ENCODE peak calls at places on chromosomes 3 and 15, in ten cellular contexts. K is HT1080; V is GM12865; T is stimulated activated CD4-positive, alpha-beta T cell treated with anti-CD3 and anti-CD28 coated beads, Interleukin-15, amount 100 ng/mL, for 24 hours; Z is NCI-H1105 treated with DMSO at 0.1 percent for 48 hours; O is activated T-cell treated with anti-CD3 and anti-CD28 coated beads, Interleukin-2, amount 50 U/mL, for 1 hour; M is T-helper 22 cell; Q is amniotic epithelial cell; H is GM18507; G is activated naive CD8-positive, alpha-beta T cell treated with anti-CD3 and anti-CD28 coated beads, Interleukin-2, amount 50 U/mL, for 24 hours. X is an unnamed sample.

GRCh38 chr3:7565574-7565973 is 704.7 kb downstream of the GRM7 start:
- DNase-seq in H (no peak), Q (no peak), K (no peak), V (no peak), O (no peak), T (no peak), Z (no peak), M (no peak), G (no peak), X (no peak)

GRCh38 chr3:184592411-184593200 is 31.0 kb downstream of the EPHB3 start:
- DNase-seq in G (no peak), K (no peak), V (no peak), H (no peak), M (no peak), Q (no peak), T (no peak), Z (no peak), O (no peak), X (no peak)

GRCh38 chr3:197847866-197848401 is 56.9 kb downstream of the LRCH3 start:
- DNase-seq in G (no peak), M (no peak), O (no peak), H (peak), V (peak), Q (peak), K (no peak), T (peak), Z (no peak), X (peak)

GRCh38 chr3:123683146-123683545 is 98.3 kb upstream of the HACD2 start:
- DNase-seq in O (no peak), V (no peak), Q (no peak), M (no peak), H (no peak), G (no peak), K (no peak), T (no peak), Z (no peak), X (no peak)

GRCh38 chr15:85741662-85742061 is 53.1 kb downstream of the KLHL25 start:
- DNase-seq in Q (no peak), M (no peak), K (no peak), G (no peak), T (no peak), H (no peak), O (no peak), V (no peak), Z (no peak), X (no peak)

GRCh38 chr3:20769430-20769829 is 583.4 kb upstream of the SGO1 start:
- DNase-seq in Q (no peak), Z (no peak), M (no peak), O (no peak), V (no peak), H (no peak), K (no peak), G (no peak), T (no peak), X (no peak)

GRCh38 chr3:136070334-136070733 is 104.8 kb downstream of the PPP2R3A start:
- DNase-seq in V (no peak), H (no peak), Q (peak), M (no peak), T (no peak), K (peak), G (no peak), O (no peak), Z (no peak), X (no peak)

GRCh38 chr3:188066141-188066540 is 87.8 kb upstream of the LPP start:
- DNase-seq in H (no peak), T (no peak), V (no peak), G (no peak), M (no peak), K (no peak), Q (no peak), Z (no peak), O (no peak), X (no peak)

GRCh38 chr3:47850062-47850802 is 47.3 kb downstream of the DHX30 start:
- DNase-seq in Z (no peak), V (peak), K (peak), T (no peak), Q (peak), G (no peak), M (no peak), H (no peak), O (no peak), X (no peak)

GRCh38 chr3:57803647-57804081 is 47.6 kb downstream of the SLMAP start:
- DNase-seq in H (no peak), Q (peak), V (no peak), M (no peak), T (no peak), O (no peak), K (peak), G (no peak), Z (no peak), X (no peak)

GRCh38 chr3:194312743-194313281 is 38.3 kb downstream of the CPN2 start:
- DNase-seq in G (no peak), T (no peak), Z (peak), M (no peak), H (no peak), V (no peak), K (peak), O (peak), Q (peak), X (peak)

GRCh38 chr3:58173029-58173669 is 37.6 kb downstream of the DNASE1L3 start:
- DNase-seq in G (no peak), Z (no peak), K (no peak), T (no peak), V (no peak), O (no peak), H (no peak), Q (no peak), M (no peak), X (peak)

GRCh38 chr3:66066963-66067617 is 28.4 kb upstream of the MAGI1 start:
- DNase-seq in M (no peak), Z (peak), H (no peak), G (no peak), V (no peak), Q (no peak), T (no peak), O (no peak), K (no peak), X (peak)

GRCh38 chr3:113232367-113232766 is 21.0 kb downstream of the BOC start:
- DNase-seq in G (no peak), Q (no peak), M (no peak), V (no peak), Z (no peak), T (no peak), H (no peak), O (no peak), K (peak), X (peak)

GRCh38 chr3:47365213-47366153 is 15.3 kb upstream of the PTPN23 start:
- DNase-seq in M (no peak), V (no peak), H (no peak), O (no peak), T (no peak), Q (no peak), Z (no peak), G (no peak), K (peak), X (no peak)

GRCh38 chr3:147397911-147398809 is 8.2 kb downstream of the ZIC4 start:
- DNase-seq in V (no peak), H (no peak), Z (no peak), M (no peak), G (no peak), O (no peak), Q (no peak), K (no peak), T (no peak), X (no peak)

GRCh38 chr3:59192473-59192872 is 142.6 kb upstream of the CFAP20DC start:
- DNase-seq in M (no peak), G (no peak), T (no peak), Z (no peak), K (peak), O (no peak), H (no peak), Q (peak), V (no peak), X (no peak)

GRCh38 chr3:73765878-73766564 is 141.3 kb upstream of the PDZRN3 start:
- DNase-seq in V (no peak), K (no peak), H (no peak), M (no peak), O (no peak), G (no peak), Q (no peak), Z (no peak), T (no peak), X (no peak)

GRCh38 chr3:60217156-60217911 is 1033.9 kb downstream of the FHIT start:
- DNase-seq in V (no peak), Q (no peak), H (no peak), Z (no peak), M (no peak), K (no peak), G (no peak), T (no peak), O (no peak), X (no peak)

GRCh38 chr3:161991901-161992300 is 495.3 kb downstream of the OTOL1 start:
- DNase-seq in K (peak), O (no peak), Q (no peak), M (no peak), H (no peak), V (no peak), Z (no peak), T (no peak), G (no peak), X (no peak)

GRCh38 chr3:98788651-98789050 is 25.5 kb downstream of the ST3GAL6 start:
- DNase-seq in K (no peak), H (no peak), T (no peak), Z (peak), Q (peak), G (no peak), O (no peak), M (no peak), V (no peak), X (no peak)

GRCh38 chr3:69536306-69537020 is 150.6 kb upstream of the FRMD4B start:
- DNase-seq in T (no peak), H (no peak), V (no peak), O (no peak), M (no peak), Q (no peak), K (no peak), G (no peak), Z (no peak), X (no peak)

GRCh38 chr3:147699175-147699838 is 290.1 kb downstream of the ZIC1 start:
- DNase-seq in T (no peak), O (no peak), K (peak), V (no peak), Q (peak), H (no peak), G (no peak), M (no peak), Z (no peak), X (no peak)

GRCh38 chr3:193556841-193557240 is 2.1 kb upstream of the ATP13A4 start:
- DNase-seq in V (no peak), Z (peak), T (no peak), G (no peak), K (no peak), H (no peak), M (no peak), Q (no peak), O (no peak), X (peak)

GRCh38 chr3:68424796-68425460 is 507.4 kb downstream of the TAFA4 start:
- DNase-seq in Z (no peak), K (no peak), Q (peak), M (no peak), T (no peak), O (no peak), H (no peak), G (no peak), V (no peak), X (no peak)

GRCh38 chr3:131907809-131908208 is 127.0 kb downstream of the CPNE4 start:
- DNase-seq in K (no peak), G (no peak), M (no peak), Z (peak), Q (peak), V (no peak), T (no peak), H (no peak), O (no peak), X (no peak)

GRCh38 chr15:57537072-57537471 is 54.6 kb upstream of the MYZAP start:
- DNase-seq in O (no peak), K (peak), M (no peak), Z (peak), H (no peak), G (no peak), T (no peak), V (peak), Q (peak), X (no peak)

GRCh38 chr3:11705049-11705448 is 61.3 kb upstream of the VGLL4 start:
- DNase-seq in G (no peak), V (no peak), Q (no peak), O (no peak), H (no peak), T (peak), Z (no peak), M (no peak), K (no peak), X (no peak)

GRCh38 chr3:128686465-128686864 is 35.8 kb upstream of the RPN1 start:
- DNase-seq in O (no peak), V (no peak), Q (no peak), Z (no peak), H (no peak), K (no peak), T (no peak), M (no peak), G (no peak), X (no peak)

GRCh38 chr3:77601853-77602440 is 562.0 kb downstream of the ROBO2 start:
- DNase-seq in O (no peak), Q (no peak), V (no peak), M (no peak), Z (no peak), G (no peak), T (no peak), K (no peak), H (no peak), X (no peak)

GRCh38 chr15:101528917-101529299 is 39.4 kb upstream of the PCSK6 start:
- DNase-seq in O (no peak), V (no peak), Z (no peak), Q (no peak), T (no peak), G (no peak), H (no peak), K (no peak), M (no peak), X (no peak)

GRCh38 chr3:183161552-183162345 is 785 bp downstream of the LAMP3 start:
- DNase-seq in V (peak), T (no peak), G (peak), K (no peak), Q (no peak), H (peak), Z (no peak), O (peak), M (no peak), X (no peak)

X was measured in NCI-H1417.